ENCODE peak calls at places on chromosomes 2 and 18, in six cellular contexts. G is GM12865; M is naive thymus-derived CD4-positive, alpha-beta T cell; H is CD8-positive, alpha-beta memory T cell; Z is upper lobe of right lung; P is skeletal muscle cell. A is an unnamed sample.

GRCh38 chr2:235088608-235089020 is 136.8 kb downstream of the SH3BP4 start:
- DNase-seq in P (no peak), M (no peak), G (no peak), Z (no peak), H (no peak), A (no peak)

GRCh38 chr2:143778981-143779380 is 649.8 kb downstream of the ARHGAP15 start:
- DNase-seq in M (no peak), P (peak), Z (no peak), H (no peak), G (no peak), A (no peak)

GRCh38 chr18:60372141-60372540 is 434 bp downstream of the MC4R start:
- DNase-seq in P (no peak), M (no peak), Z (no peak), H (no peak), G (no peak), A (no peak)

GRCh38 chr2:11832531-11832930 is 86.1 kb downstream of the LPIN1 start:
- DNase-seq in G (no peak), H (no peak), M (no peak), Z (no peak), P (no peak), A (no peak)

GRCh38 chr2:128504242-128505149 is 185.8 kb upstream of the HS6ST1 start:
- DNase-seq in P (no peak), G (peak), M (no peak), H (no peak), Z (no peak), A (peak)

GRCh38 chr2:98936917-98937351 is 909 bp upstream of the CRACDL start:
- DNase-seq in H (no peak), Z (peak), G (no peak), M (no peak), P (no peak), A (no peak)

GRCh38 chr2:160085662-160086061 is 23.2 kb upstream of the PLA2R1 start:
- DNase-seq in P (no peak), H (no peak), M (no peak), Z (no peak), G (no peak), A (no peak)

GRCh38 chr2:212926948-212927347 is 224.5 kb downstream of the IKZF2 start:
- DNase-seq in M (no peak), H (no peak), P (no peak), G (no peak), Z (no peak), A (no peak)

GRCh38 chr2:2112416-2113131 is 218.5 kb downstream of the MYT1L start:
- DNase-seq in P (no peak), G (no peak), H (no peak), Z (no peak), M (no peak), A (no peak)

GRCh38 chr2:52934354-52934898 is 833.2 kb upstream of the CHAC2 start:
- DNase-seq in M (no peak), G (peak), H (no peak), Z (no peak), P (peak), A (no peak)

GRCh38 chr2:146239392-146240135 is 1605.3 kb upstream of the ACVR2A start:
- DNase-seq in P (peak), Z (no peak), H (no peak), G (no peak), M (no peak), A (no peak)

GRCh38 chr18:23207994-23208393 is 72.7 kb downstream of the CABLES1 start:
- DNase-seq in P (no peak), Z (no peak), G (no peak), M (no peak), H (no peak), A (no peak)

GRCh38 chr2:134445116-134445515 is 191.2 kb downstream of the MGAT5 start:
- DNase-seq in Z (no peak), P (no peak), M (no peak), G (no peak), H (no peak), A (no peak)

GRCh38 chr2:241095594-241096290 is 6.3 kb downstream of the MTERF4 start:
- DNase-seq in M (peak), Z (no peak), G (no peak), H (peak), P (no peak), A (no peak)

GRCh38 chr2:11234309-11234708 is 79.0 kb downstream of the SLC66A3 start:
- DNase-seq in M (no peak), H (no peak), G (no peak), P (no peak), Z (no peak), A (no peak)

GRCh38 chr2:163593941-163594340 is 141.9 kb downstream of the FIGN start:
- DNase-seq in P (no peak), M (no peak), G (no peak), Z (no peak), H (no peak), A (no peak)

GRCh38 chr2:37263839-37264238 is 32.4 kb downstream of the NDUFAF7 start:
- DNase-seq in M (no peak), Z (no peak), H (no peak), P (no peak), G (no peak), A (no peak)

GRCh38 chr2:131483981-131484505 is 8.1 kb downstream of the TUBA3D start:
- DNase-seq in M (no peak), H (no peak), G (no peak), P (no peak), Z (peak), A (no peak)

GRCh38 chr18:10560457-10561045 is 34.7 kb downstream of the NAPG start:
- DNase-seq in M (peak), H (peak), G (peak), P (peak), Z (no peak), A (peak)

GRCh38 chr2:138922973-138923563 is 142.9 kb upstream of the NXPH2 start:
- DNase-seq in Z (no peak), P (peak), M (no peak), G (no peak), H (no peak), A (no peak)

GRCh38 chr18:79523221-79523737 is 127.5 kb downstream of the NFATC1 start:
- DNase-seq in G (peak), Z (peak), P (no peak), H (peak), M (peak), A (no peak)

GRCh38 chr2:208042041-208042440 is 16.7 kb upstream of the PLEKHM3 start:
- DNase-seq in G (no peak), M (no peak), H (no peak), P (no peak), Z (no peak), A (no peak)

GRCh38 chr2:26691881-26692813 is at the start of gene KCNK3:
- DNase-seq in Z (peak), M (peak), P (no peak), G (peak), H (peak), A (peak)

GRCh38 chr18:75497576-75497975 is 70.1 kb upstream of the SMIM21 start:
- DNase-seq in Z (no peak), G (no peak), H (no peak), M (no peak), P (no peak), A (no peak)

GRCh38 chr2:156333274-156333950 is 891 bp upstream of the NR4A2 start:
- DNase-seq in M (no peak), G (peak), H (no peak), P (no peak), Z (no peak), A (no peak)

GRCh38 chr2:156333951-156334495 is 1.5 kb upstream of the NR4A2 start:
- DNase-seq in G (peak), Z (peak), M (no peak), H (no peak), P (no peak), A (peak)

GRCh38 chr2:156332452-156333273 is at the start of gene NR4A2:
- DNase-seq in Z (peak), G (peak), P (peak), H (peak), M (peak), A (peak)

GRCh38 chr2:156329922-156330726 is 2.4 kb downstream of the NR4A2 start:
- DNase-seq in Z (no peak), M (no peak), H (peak), G (no peak), P (no peak), A (no peak)

DNA sequence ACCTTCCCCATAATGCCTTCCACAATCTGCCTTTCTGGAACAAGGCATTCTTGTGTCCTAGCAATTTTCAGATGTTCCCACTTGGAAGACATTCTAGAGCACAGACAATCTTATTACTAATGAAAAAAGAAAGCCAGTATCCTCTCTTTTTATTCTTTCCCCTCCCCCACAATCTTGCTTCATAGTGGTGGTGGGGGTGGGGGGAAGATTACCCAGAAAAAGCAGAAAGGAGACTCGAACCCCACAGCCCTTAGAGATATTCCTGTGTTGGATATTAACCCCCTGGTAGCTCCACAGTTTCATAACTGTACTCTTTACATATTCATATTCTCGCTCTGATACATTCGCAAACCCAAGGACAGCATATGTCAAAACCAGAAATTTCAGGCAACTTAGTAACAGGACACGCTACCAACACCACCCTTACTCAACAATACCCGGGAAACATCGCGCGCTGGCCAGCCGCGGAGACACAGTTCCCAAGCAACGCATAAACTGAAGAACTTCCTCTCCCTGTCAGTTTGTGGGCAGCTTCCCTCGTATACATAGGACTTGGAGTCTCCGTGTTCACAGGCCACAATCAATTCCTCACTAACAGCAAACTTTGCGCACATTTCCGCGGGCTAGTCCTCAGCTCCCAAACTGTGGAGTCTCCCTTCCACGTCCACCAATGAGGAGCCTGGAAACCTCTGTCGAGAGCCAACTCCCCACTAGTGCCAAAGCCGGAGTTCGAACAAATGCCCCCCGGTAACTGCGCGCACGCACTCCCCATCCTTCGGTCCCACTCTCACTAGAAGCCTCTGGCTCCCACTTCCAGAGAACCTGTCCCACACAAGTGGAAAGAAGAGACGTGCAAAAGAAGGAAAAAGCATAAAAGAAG is 709 bp downstream of the NR4A2 start:
- DNase-seq in H (no peak), G (peak), M (no peak), Z (peak), P (peak), A (no peak)
- H3K4me3 ChIP-seq in H (peak), G (peak), M (peak), Z (peak), P (peak), A (peak)

DNA sequence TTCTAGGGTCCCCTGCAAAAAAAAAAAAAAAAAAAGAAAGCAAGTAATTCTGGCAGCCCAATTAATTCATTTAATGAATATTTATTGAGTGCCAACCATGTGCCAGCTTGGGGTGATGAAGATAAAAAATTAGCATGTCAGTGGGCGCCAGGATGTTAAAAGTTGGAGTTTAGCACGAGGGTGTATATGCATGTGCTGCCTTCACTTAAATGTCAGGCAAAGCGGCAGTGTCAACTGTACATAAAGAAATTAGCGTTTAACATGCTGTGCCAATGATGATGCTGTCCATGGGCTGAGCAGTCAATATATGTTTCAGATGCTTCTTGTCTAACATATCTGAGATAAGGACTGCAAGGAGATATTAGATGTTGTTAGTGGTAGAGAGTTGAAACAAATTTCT is 49.5 kb downstream of the ASAP2 start:
- DNase-seq in H (no peak), G (no peak), P (no peak), Z (no peak), M (no peak), A (no peak)
- H3K4me3 ChIP-seq in H (no peak), G (no peak), P (no peak), Z (no peak), M (no peak), A (no peak)

GRCh38 chr2:17771956-17772355 is 18.0 kb downstream of the GEN1 start:
- DNase-seq in Z (no peak), M (no peak), H (no peak), G (no peak), P (no peak), A (no peak)

GRCh38 chr2:17768894-17769293 is 15.0 kb downstream of the GEN1 start:
- DNase-seq in M (no peak), Z (no peak), H (no peak), G (no peak), P (no peak), A (no peak)

DNA sequence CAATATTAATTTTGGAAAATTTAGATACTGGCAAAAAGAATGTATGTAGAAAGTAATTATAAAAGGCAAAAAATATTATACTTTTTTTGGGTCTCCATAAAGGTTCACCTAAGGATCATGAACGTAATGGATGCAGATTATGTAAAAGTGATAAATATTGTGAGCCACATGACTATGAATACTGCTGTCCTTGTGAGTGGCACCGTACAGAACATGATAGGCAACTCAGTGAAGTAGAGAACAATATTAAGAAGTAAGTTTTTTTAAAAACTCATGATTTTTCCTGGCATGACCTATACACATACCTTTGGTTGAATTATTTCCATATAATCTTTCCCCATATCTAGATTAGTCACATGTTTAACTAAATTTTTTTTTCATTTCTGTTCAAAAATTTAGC is 18.6 kb downstream of the GEN1 start:
- DNase-seq in M (no peak), G (no peak), H (no peak), P (no peak), Z (no peak), A (no peak)
- H3K4me3 ChIP-seq in M (no peak), G (no peak), H (no peak), P (no peak), Z (no peak), A (no peak)

GRCh38 chr18:55778731-55779460 is 190.9 kb upstream of the TCF4 start:
- DNase-seq in G (peak), M (no peak), H (no peak), Z (no peak), P (no peak), A (no peak)
- H3K4me3 ChIP-seq in G (peak), M (no peak), H (peak), Z (peak), P (peak), A (peak)

GRCh38 chr2:191932261-191932660 is 85.4 kb upstream of the CAVIN2 start:
- DNase-seq in G (no peak), H (no peak), Z (no peak), M (no peak), P (no peak), A (no peak)
- H3K4me3 ChIP-seq in G (no peak), H (no peak), Z (no peak), M (no peak), P (no peak), A (no peak)

DNA sequence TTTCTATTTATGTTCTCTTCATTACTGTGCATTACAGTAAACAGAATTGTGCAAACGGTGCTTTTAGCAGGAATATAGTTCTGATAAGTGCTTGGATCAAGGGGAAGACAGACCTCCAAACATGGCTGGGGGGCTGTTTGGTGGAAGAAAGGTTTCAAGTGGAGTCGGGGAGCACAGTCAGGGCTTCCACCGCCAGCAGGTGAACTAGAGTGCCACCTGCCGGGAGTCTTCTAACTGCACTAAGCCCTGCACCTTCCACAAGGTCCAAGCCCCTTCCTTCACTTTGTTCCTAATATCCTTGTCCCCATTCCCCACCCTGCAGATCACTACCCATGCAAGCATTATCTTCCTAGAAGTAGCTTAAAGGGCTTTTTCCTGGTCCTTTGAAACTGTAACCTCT is 11.1 kb downstream of the ONECUT2 start:
- DNase-seq in P (no peak), M (no peak), H (no peak), Z (no peak), G (peak), A (peak)
- H3K4me3 ChIP-seq in P (no peak), M (no peak), H (no peak), Z (no peak), G (no peak), A (no peak)

A was measured in WERI-Rb-1.